ENCODE peak calls at places on chromosomes 11 and 22, in seven cellular contexts. One of them, this sample, is unnamed.

GRCh38 chr22:28034145-28034759 is 115.2 kb upstream of the PITPNB start:
- DNase-seq in transverse colon: no peak
- DNase-seq in A549: no peak
- DNase-seq in HCT116: no peak
- DNase-seq in ovary: no peak
- DNase-seq in esophagus muscularis mucosa: no peak
- DNase-seq in K562: no peak
- DNase-seq in this sample: no peak

GRCh38 chr22:36055376-36056310 is 27.0 kb upstream of the RBFOX2 start:
- DNase-seq in A549: no peak
- DNase-seq in ovary: no peak
- DNase-seq in K562: no peak
- DNase-seq in HCT116: no peak
- DNase-seq in transverse colon: no peak
- DNase-seq in esophagus muscularis mucosa: no peak
- DNase-seq in this sample: no peak

GRCh38 chr11:8839957-8840945 is 70.7 kb upstream of the AKIP1 start:
- DNase-seq in ovary: no peak
- DNase-seq in K562: no peak
- DNase-seq in esophagus muscularis mucosa: no peak
- DNase-seq in A549: no peak
- DNase-seq in transverse colon: peak
- DNase-seq in HCT116: no peak
- DNase-seq in this sample: no peak

GRCh38 chr11:72223615-72224586 is 666 bp upstream of the INPPL1 start:
- DNase-seq in K562: peak
- DNase-seq in transverse colon: peak
- DNase-seq in HCT116: peak
- DNase-seq in ovary: peak
- DNase-seq in A549: no peak
- DNase-seq in esophagus muscularis mucosa: no peak
- DNase-seq in this sample: no peak

GRCh38 chr22:20783844-20784723 is 10.2 kb downstream of the SERPIND1 start:
- DNase-seq in A549: peak
- DNase-seq in esophagus muscularis mucosa: no peak
- DNase-seq in ovary: no peak
- DNase-seq in HCT116: peak
- DNase-seq in K562: peak
- DNase-seq in transverse colon: peak
- DNase-seq in this sample: peak

GRCh38 chr11:18633256-18634139 is 644 bp downstream of the SPTY2D1 start:
- DNase-seq in ovary: no peak
- DNase-seq in esophagus muscularis mucosa: no peak
- DNase-seq in HCT116: no peak
- DNase-seq in transverse colon: peak
- DNase-seq in K562: peak
- DNase-seq in A549: no peak
- DNase-seq in this sample: no peak

GRCh38 chr11:111540114-111540920 is at the start of gene LAYN:
- DNase-seq in ovary: peak
- DNase-seq in A549: no peak
- DNase-seq in esophagus muscularis mucosa: no peak
- DNase-seq in K562: no peak
- DNase-seq in transverse colon: peak
- DNase-seq in HCT116: no peak
- DNase-seq in this sample: peak

GRCh38 chr11:122979815-122980656 is 1.6 kb downstream of the BSX start:
- DNase-seq in ovary: no peak
- DNase-seq in K562: no peak
- DNase-seq in transverse colon: no peak
- DNase-seq in esophagus muscularis mucosa: no peak
- DNase-seq in HCT116: no peak
- DNase-seq in A549: no peak
- DNase-seq in this sample: no peak

GRCh38 chr22:50656122-50657070 is 16.2 kb upstream of the SHANK3 start:
- DNase-seq in ovary: no peak
- DNase-seq in A549: peak
- DNase-seq in transverse colon: no peak
- DNase-seq in K562: no peak
- DNase-seq in esophagus muscularis mucosa: no peak
- DNase-seq in HCT116: no peak
- DNase-seq in this sample: peak

GRCh38 chr22:49097171-49097925 is 730.3 kb downstream of the BRD1 start:
- DNase-seq in A549: no peak
- DNase-seq in esophagus muscularis mucosa: no peak
- DNase-seq in ovary: no peak
- DNase-seq in K562: no peak
- DNase-seq in transverse colon: no peak
- DNase-seq in HCT116: no peak
- DNase-seq in this sample: no peak

GRCh38 chr22:29967461-29967860 is 84.5 kb downstream of the MTMR3 start:
- DNase-seq in HCT116: no peak
- DNase-seq in K562: no peak
- DNase-seq in ovary: no peak
- DNase-seq in esophagus muscularis mucosa: no peak
- DNase-seq in A549: no peak
- DNase-seq in transverse colon: peak
- DNase-seq in this sample: no peak

GRCh38 chr22:17955611-17956379 is 68.6 kb downstream of the MICAL3 start:
- DNase-seq in HCT116: no peak
- DNase-seq in A549: no peak
- DNase-seq in K562: no peak
- DNase-seq in transverse colon: no peak
- DNase-seq in ovary: no peak
- DNase-seq in esophagus muscularis mucosa: no peak
- DNase-seq in this sample: no peak

GRCh38 chr22:27930246-27931060 is 11.4 kb upstream of the PITPNB start:
- DNase-seq in esophagus muscularis mucosa: no peak
- DNase-seq in A549: no peak
- DNase-seq in ovary: no peak
- DNase-seq in transverse colon: no peak
- DNase-seq in K562: no peak
- DNase-seq in HCT116: no peak
- DNase-seq in this sample: no peak

GRCh38 chr22:27842236-27842993 is 40.9 kb upstream of the MN1 start:
- DNase-seq in A549: no peak
- DNase-seq in K562: no peak
- DNase-seq in esophagus muscularis mucosa: no peak
- DNase-seq in transverse colon: no peak
- DNase-seq in ovary: no peak
- DNase-seq in HCT116: no peak
- DNase-seq in this sample: no peak

GRCh38 chr11:129223701-129224149 is 31.6 kb upstream of the ARHGAP32 start:
- DNase-seq in K562: no peak
- DNase-seq in HCT116: no peak
- DNase-seq in ovary: no peak
- DNase-seq in A549: no peak
- DNase-seq in esophagus muscularis mucosa: no peak
- DNase-seq in transverse colon: no peak
- DNase-seq in this sample: no peak

GRCh38 chr11:68523743-68524142 is 63.2 kb downstream of the PPP6R3 start:
- DNase-seq in HCT116: no peak
- DNase-seq in esophagus muscularis mucosa: no peak
- DNase-seq in K562: no peak
- DNase-seq in ovary: no peak
- DNase-seq in A549: no peak
- DNase-seq in transverse colon: no peak
- DNase-seq in this sample: no peak

GRCh38 chr22:26922804-26923203 is 265.4 kb downstream of the MIAT start:
- DNase-seq in A549: no peak
- DNase-seq in HCT116: no peak
- DNase-seq in K562: peak
- DNase-seq in transverse colon: no peak
- DNase-seq in esophagus muscularis mucosa: no peak
- DNase-seq in ovary: no peak
- DNase-seq in this sample: no peak

GRCh38 chr22:39144101-39144815 is 8.2 kb downstream of the CBX7 start:
- DNase-seq in esophagus muscularis mucosa: no peak
- DNase-seq in ovary: peak
- DNase-seq in transverse colon: peak
- DNase-seq in HCT116: no peak
- DNase-seq in K562: no peak
- DNase-seq in A549: no peak
- DNase-seq in this sample: peak

GRCh38 chr11:65502852-65503603 is 4.2 kb downstream of the MALAT1 start:
- DNase-seq in ovary: peak
- DNase-seq in esophagus muscularis mucosa: no peak
- DNase-seq in A549: no peak
- DNase-seq in transverse colon: no peak
- DNase-seq in K562: peak
- DNase-seq in HCT116: no peak
- DNase-seq in this sample: no peak

GRCh38 chr11:45322111-45322705 is 36.1 kb upstream of the SYT13 start:
- DNase-seq in HCT116: no peak
- DNase-seq in A549: no peak
- DNase-seq in esophagus muscularis mucosa: peak
- DNase-seq in transverse colon: no peak
- DNase-seq in K562: no peak
- DNase-seq in ovary: no peak
- DNase-seq in this sample: no peak

GRCh38 chr11:93738647-93739081 is 2.6 kb downstream of the TAF1D start:
- DNase-seq in ovary: no peak
- DNase-seq in K562: no peak
- DNase-seq in esophagus muscularis mucosa: no peak
- DNase-seq in HCT116: no peak
- DNase-seq in transverse colon: no peak
- DNase-seq in A549: no peak
- DNase-seq in this sample: no peak

GRCh38 chr11:111718436-111719325 is 47.5 kb downstream of the PPP2R1B start:
- DNase-seq in A549: no peak
- DNase-seq in esophagus muscularis mucosa: no peak
- DNase-seq in K562: no peak
- DNase-seq in ovary: no peak
- DNase-seq in transverse colon: peak
- DNase-seq in HCT116: no peak
- DNase-seq in this sample: peak

GRCh38 chr11:25953015-25953414 is 378.9 kb upstream of the ANO3 start:
- DNase-seq in K562: no peak
- DNase-seq in esophagus muscularis mucosa: no peak
- DNase-seq in HCT116: no peak
- DNase-seq in transverse colon: no peak
- DNase-seq in A549: no peak
- DNase-seq in ovary: no peak
- DNase-seq in this sample: no peak

GRCh38 chr11:839280-839623 is 3.1 kb downstream of the POLR2L start:
- DNase-seq in esophagus muscularis mucosa: no peak
- DNase-seq in transverse colon: no peak
- DNase-seq in K562: no peak
- DNase-seq in HCT116: no peak
- DNase-seq in A549: no peak
- DNase-seq in ovary: no peak
- DNase-seq in this sample: no peak
- TF ChIP-seq POLR2A in esophagus muscularis mucosa: no peak
- TF ChIP-seq POLR2A in transverse colon: no peak
- TF ChIP-seq POLR2A in K562: peak
- TF ChIP-seq POLR2A in HCT116: no peak
- TF ChIP-seq POLR2A in A549: no peak
- TF ChIP-seq POLR2A in ovary: no peak
- TF ChIP-seq POLR2A in this sample: peak

DNA sequence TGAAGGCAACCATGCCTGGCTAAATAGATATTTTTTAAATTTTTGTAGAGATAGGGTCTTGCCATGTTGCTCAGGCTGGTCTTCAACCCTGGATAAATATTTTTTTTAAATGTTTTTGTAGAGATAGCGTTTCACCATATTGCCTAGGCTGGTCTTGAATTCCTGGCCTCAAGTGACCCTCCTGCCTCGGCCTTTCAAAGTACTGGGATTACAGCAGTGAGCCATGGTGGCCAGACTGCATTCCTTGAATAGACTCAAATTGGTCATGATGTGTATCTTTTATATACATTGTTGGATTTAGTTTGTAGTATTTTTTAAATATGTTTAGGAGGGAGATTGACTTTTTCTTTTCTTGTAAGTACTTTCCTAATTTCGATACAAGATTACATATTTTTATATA is 325.7 kb upstream of the C11orf87 start:
- DNase-seq in esophagus muscularis mucosa: no peak
- DNase-seq in HCT116: no peak
- DNase-seq in transverse colon: no peak
- DNase-seq in K562: no peak
- DNase-seq in A549: no peak
- DNase-seq in ovary: no peak
- DNase-seq in this sample: no peak
- TF ChIP-seq POLR2A in esophagus muscularis mucosa: no peak
- TF ChIP-seq POLR2A in HCT116: no peak
- TF ChIP-seq POLR2A in transverse colon: no peak
- TF ChIP-seq POLR2A in K562: no peak
- TF ChIP-seq POLR2A in A549: no peak
- TF ChIP-seq POLR2A in ovary: no peak
- TF ChIP-seq POLR2A in this sample: no peak

GRCh38 chr11:69640995-69641581 is at the start of gene CCND1:
- DNase-seq in HCT116: peak
- DNase-seq in K562: peak
- DNase-seq in transverse colon: peak
- DNase-seq in A549: peak
- DNase-seq in esophagus muscularis mucosa: no peak
- DNase-seq in ovary: no peak
- DNase-seq in this sample: peak
- TF ChIP-seq POLR2A in HCT116: peak
- TF ChIP-seq POLR2A in K562: peak
- TF ChIP-seq POLR2A in transverse colon: peak
- TF ChIP-seq POLR2A in A549: peak
- TF ChIP-seq POLR2A in esophagus muscularis mucosa: no peak
- TF ChIP-seq POLR2A in ovary: no peak
- TF ChIP-seq POLR2A in this sample: peak

GRCh38 chr11:126466288-126467045 is 111.0 kb downstream of the ST3GAL4 start:
- DNase-seq in transverse colon: no peak
- DNase-seq in A549: no peak
- DNase-seq in HCT116: no peak
- DNase-seq in esophagus muscularis mucosa: no peak
- DNase-seq in K562: no peak
- DNase-seq in ovary: no peak
- DNase-seq in this sample: no peak
- TF ChIP-seq POLR2A in transverse colon: no peak
- TF ChIP-seq POLR2A in A549: no peak
- TF ChIP-seq POLR2A in HCT116: no peak
- TF ChIP-seq POLR2A in esophagus muscularis mucosa: no peak
- TF ChIP-seq POLR2A in K562: no peak
- TF ChIP-seq POLR2A in ovary: no peak
- TF ChIP-seq POLR2A in this sample: no peak

GRCh38 chr11:5783255-5783654 is at the start of gene OR52N5:
- DNase-seq in A549: no peak
- DNase-seq in ovary: no peak
- DNase-seq in K562: no peak
- DNase-seq in transverse colon: no peak
- DNase-seq in HCT116: no peak
- DNase-seq in esophagus muscularis mucosa: no peak
- DNase-seq in this sample: no peak
- TF ChIP-seq POLR2A in A549: no peak
- TF ChIP-seq POLR2A in ovary: no peak
- TF ChIP-seq POLR2A in K562: no peak
- TF ChIP-seq POLR2A in transverse colon: no peak
- TF ChIP-seq POLR2A in HCT116: no peak
- TF ChIP-seq POLR2A in esophagus muscularis mucosa: no peak
- TF ChIP-seq POLR2A in this sample: no peak

GRCh38 chr11:66625041-66625751 is 8.8 kb downstream of the RBM14 start:
- DNase-seq in HCT116: no peak
- DNase-seq in transverse colon: no peak
- DNase-seq in esophagus muscularis mucosa: no peak
- DNase-seq in K562: no peak
- DNase-seq in A549: no peak
- DNase-seq in ovary: no peak
- DNase-seq in this sample: no peak
- TF ChIP-seq POLR2A in HCT116: no peak
- TF ChIP-seq POLR2A in transverse colon: no peak
- TF ChIP-seq POLR2A in esophagus muscularis mucosa: no peak
- TF ChIP-seq POLR2A in K562: no peak
- TF ChIP-seq POLR2A in A549: no peak
- TF ChIP-seq POLR2A in ovary: no peak
- TF ChIP-seq POLR2A in this sample: no peak

GRCh38 chr11:67508486-67509121 is 642 bp upstream of the CDK2AP2 start:
- DNase-seq in transverse colon: peak
- DNase-seq in K562: peak
- DNase-seq in ovary: peak
- DNase-seq in HCT116: peak
- DNase-seq in A549: peak
- DNase-seq in esophagus muscularis mucosa: peak
- DNase-seq in this sample: peak
- TF ChIP-seq POLR2A in transverse colon: peak
- TF ChIP-seq POLR2A in K562: peak
- TF ChIP-seq POLR2A in ovary: peak
- TF ChIP-seq POLR2A in HCT116: peak
- TF ChIP-seq POLR2A in A549: peak
- TF ChIP-seq POLR2A in esophagus muscularis mucosa: peak
- TF ChIP-seq POLR2A in this sample: peak

This sample was measured in H54.